ENCODE peak calls at places on chromosome 2, in ten cellular contexts. B is foreskin fibroblast, S is cardiac fibroblast, U is HL-60, O is heart left ventricle, D is lower lobe of right lung, I is tibial artery, N is coronary artery, C is heart right ventricle, J is body of pancreas. R is an unnamed sample.

GRCh38 chr2:47521666-47522285 is 118.8 kb downstream of the MSH2 start:
- DNase-seq in B (no peak), S (no peak), U (no peak), O (no peak), D (no peak), I (no peak), N (no peak), C (no peak), J (no peak), R (no peak)

GRCh38 chr2:43484323-43484930 is 111.4 kb downstream of the THADA start:
- DNase-seq in B (peak), S (peak), U (peak), O (no peak), D (no peak), I (no peak), N (no peak), C (peak), J (no peak), R (no peak)

GRCh38 chr2:180012523-180012922 is 5.4 kb upstream of the CWC22 start:
- DNase-seq in B (peak), S (peak), U (peak), O (no peak), D (no peak), I (no peak), N (no peak), C (no peak), J (no peak), R (no peak)

GRCh38 chr2:154697422-154698237 is 865 bp upstream of the KCNJ3 start:
- DNase-seq in B (no peak), S (no peak), U (no peak), O (no peak), D (no peak), I (peak), N (no peak), C (no peak), J (peak), R (peak)

GRCh38 chr2:143525536-143525935 is 396.3 kb downstream of the ARHGAP15 start:
- DNase-seq in B (no peak), S (peak), U (no peak), O (no peak), D (no peak), I (no peak), N (no peak), C (no peak), J (no peak), R (no peak)

GRCh38 chr2:162609798-162610197 is 228.8 kb downstream of the KCNH7 start:
- DNase-seq in B (no peak), S (no peak), U (no peak), O (no peak), D (no peak), I (no peak), N (no peak), C (no peak), J (no peak), R (no peak)

GRCh38 chr2:197315371-197315770 is 4.8 kb upstream of the ANKRD44 start:
- DNase-seq in B (no peak), S (no peak), U (no peak), O (no peak), D (no peak), I (no peak), N (no peak), C (no peak), J (no peak), R (no peak)

GRCh38 chr2:214103199-214104001 is 307.5 kb upstream of the VWC2L start:
- DNase-seq in B (peak), S (no peak), U (no peak), O (no peak), D (no peak), I (no peak), N (no peak), C (no peak), J (peak), R (no peak)

GRCh38 chr2:85843543-85843942 is 45.2 kb downstream of the ST3GAL5 start:
- DNase-seq in B (no peak), S (no peak), U (peak), O (no peak), D (no peak), I (no peak), N (no peak), C (no peak), J (no peak), R (no peak)

GRCh38 chr2:149732001-149732685 is 144.6 kb upstream of the MMADHC start:
- DNase-seq in B (peak), S (peak), U (no peak), O (peak), D (no peak), I (no peak), N (no peak), C (peak), J (no peak), R (no peak)

GRCh38 chr2:20868377-20868776 is 45.5 kb upstream of the LDAH start:
- DNase-seq in B (no peak), S (no peak), U (no peak), O (no peak), D (no peak), I (no peak), N (no peak), C (no peak), J (no peak), R (peak)

GRCh38 chr2:71700041-71700879 is 246.9 kb downstream of the DYSF start:
- DNase-seq in B (no peak), S (no peak), U (no peak), O (no peak), D (no peak), I (peak), N (peak), C (no peak), J (no peak), R (no peak)

GRCh38 chr2:101374821-101375561 is 12.3 kb downstream of the CREG2 start:
- DNase-seq in B (no peak), S (no peak), U (no peak), O (no peak), D (no peak), I (no peak), N (no peak), C (no peak), J (no peak), R (no peak)

GRCh38 chr2:222866358-222866960 is 5.6 kb downstream of the ACSL3 start:
- DNase-seq in B (no peak), S (no peak), U (no peak), O (peak), D (no peak), I (no peak), N (no peak), C (peak), J (no peak), R (no peak)

GRCh38 chr2:100902833-100903405 is 83.0 kb downstream of the NPAS2 start:
- DNase-seq in B (peak), S (peak), U (no peak), O (peak), D (no peak), I (no peak), N (no peak), C (no peak), J (no peak), R (no peak)

GRCh38 chr2:12844511-12844910 is 127.8 kb downstream of the TRIB2 start:
- DNase-seq in B (no peak), S (peak), U (no peak), O (peak), D (no peak), I (no peak), N (no peak), C (peak), J (no peak), R (no peak)

GRCh38 chr2:190767821-190768220 is 112.8 kb upstream of the GLS start:
- DNase-seq in B (no peak), S (no peak), U (no peak), O (no peak), D (no peak), I (no peak), N (no peak), C (no peak), J (no peak), R (no peak)

GRCh38 chr2:210540471-210541257 is 15.7 kb upstream of the CPS1 start:
- DNase-seq in B (peak), S (no peak), U (no peak), O (no peak), D (no peak), I (no peak), N (no peak), C (no peak), J (no peak), R (no peak)

GRCh38 chr2:198162276-198162675 is 357.9 kb downstream of the PLCL1 start:
- DNase-seq in B (no peak), S (no peak), U (no peak), O (no peak), D (no peak), I (no peak), N (no peak), C (no peak), J (no peak), R (no peak)

GRCh38 chr2:9813312-9814128 is 29.8 kb upstream of the TAF1B start:
- DNase-seq in B (no peak), S (peak), U (peak), O (peak), D (peak), I (peak), N (peak), C (peak), J (peak), R (peak)

GRCh38 chr2:171836151-171836910 is 57.7 kb downstream of the SLC25A12 start:
- DNase-seq in B (peak), S (no peak), U (no peak), O (no peak), D (no peak), I (no peak), N (no peak), C (no peak), J (no peak), R (no peak)

GRCh38 chr2:38549851-38550250 is 52.9 kb downstream of the HNRNPLL start:
- DNase-seq in B (no peak), S (no peak), U (no peak), O (no peak), D (no peak), I (no peak), N (no peak), C (no peak), J (no peak), R (no peak)

GRCh38 chr2:27714851-27715291 is 51.2 kb downstream of the SLC4A1AP start:
- DNase-seq in B (no peak), S (no peak), U (no peak), O (no peak), D (no peak), I (no peak), N (no peak), C (no peak), J (no peak), R (no peak)

GRCh38 chr2:180927030-180927686 is 53.2 kb upstream of the UBE2E3 start:
- DNase-seq in B (no peak), S (no peak), U (no peak), O (no peak), D (no peak), I (no peak), N (no peak), C (no peak), J (no peak), R (no peak)

GRCh38 chr2:102848366-102848839 is 86.6 kb downstream of the TMEM182 start:
- DNase-seq in B (no peak), S (peak), U (peak), O (peak), D (peak), I (peak), N (no peak), C (peak), J (peak), R (peak)

GRCh38 chr2:224689539-224689938 is 26.6 kb downstream of the CCDC195 start:
- DNase-seq in B (no peak), S (no peak), U (no peak), O (no peak), D (no peak), I (no peak), N (no peak), C (no peak), J (no peak), R (no peak)

GRCh38 chr2:105935048-105935447 is 190.3 kb downstream of the NCK2 start:
- DNase-seq in B (no peak), S (no peak), U (no peak), O (no peak), D (no peak), I (no peak), N (no peak), C (no peak), J (no peak), R (no peak)

GRCh38 chr2:235300368-235301201 is 193.3 kb upstream of the AGAP1 start:
- DNase-seq in B (no peak), S (peak), U (no peak), O (no peak), D (peak), I (no peak), N (no peak), C (no peak), J (peak), R (no peak)

GRCh38 chr2:8986327-8986976 is 17.0 kb downstream of the MBOAT2 start:
- DNase-seq in B (no peak), S (no peak), U (no peak), O (no peak), D (no peak), I (no peak), N (no peak), C (no peak), J (no peak), R (no peak)

GRCh38 chr2:176109226-176109954 is 2.3 kb downstream of the HOXD11 start:
- DNase-seq in B (no peak), S (no peak), U (no peak), O (no peak), D (no peak), I (no peak), N (no peak), C (no peak), J (no peak), R (no peak)

GRCh38 chr2:55364189-55365055 is 55.2 kb downstream of the CCDC88A start:
- DNase-seq in B (peak), S (peak), U (peak), O (no peak), D (no peak), I (peak), N (no peak), C (peak), J (peak), R (no peak)

GRCh38 chr2:65057391-65058052 is 1.3 kb downstream of the CEP68 start:
- DNase-seq in B (no peak), S (peak), U (no peak), O (no peak), D (no peak), I (no peak), N (no peak), C (no peak), J (no peak), R (peak)

GRCh38 chr2:20065885-20066602 is 14.6 kb upstream of the LAPTM4A start:
- DNase-seq in B (peak), S (peak), U (no peak), O (peak), D (no peak), I (no peak), N (no peak), C (peak), J (peak), R (no peak)

GRCh38 chr2:65557616-65558573 is 125.5 kb upstream of the SPRED2 start:
- DNase-seq in B (no peak), S (no peak), U (no peak), O (no peak), D (no peak), I (peak), N (no peak), C (no peak), J (no peak), R (no peak)

GRCh38 chr2:57937456-57937855 is 109.2 kb upstream of the VRK2 start:
- DNase-seq in B (no peak), S (no peak), U (no peak), O (no peak), D (no peak), I (no peak), N (no peak), C (no peak), J (no peak), R (no peak)

GRCh38 chr2:7653617-7654016 is 736.4 kb downstream of the RNF144A start:
- DNase-seq in B (no peak), S (no peak), U (no peak), O (no peak), D (no peak), I (no peak), N (no peak), C (no peak), J (no peak), R (no peak)

GRCh38 chr2:203605302-203605701 is 70.2 kb upstream of the RAPH1 start:
- DNase-seq in B (no peak), S (peak), U (no peak), O (no peak), D (no peak), I (no peak), N (no peak), C (no peak), J (no peak), R (no peak)

GRCh38 chr2:53475766-53476165 is 291.8 kb upstream of the CHAC2 start:
- DNase-seq in B (no peak), S (no peak), U (no peak), O (no peak), D (no peak), I (no peak), N (no peak), C (no peak), J (no peak), R (no peak)

GRCh38 chr2:21035974-21036707 is 7.7 kb downstream of the APOB start:
- DNase-seq in B (no peak), S (no peak), U (no peak), O (no peak), D (no peak), I (no peak), N (peak), C (no peak), J (no peak), R (no peak)

GRCh38 chr2:80258793-80259192 is 45.8 kb downstream of the LRRTM1 start:
- DNase-seq in B (no peak), S (no peak), U (no peak), O (no peak), D (no peak), I (no peak), N (no peak), C (no peak), J (no peak), R (no peak)

GRCh38 chr2:80259292-80259691 is 45.3 kb downstream of the LRRTM1 start:
- DNase-seq in B (no peak), S (no peak), U (no peak), O (no peak), D (no peak), I (no peak), N (no peak), C (no peak), J (no peak), R (no peak)

GRCh38 chr2:80252294-80252986 is 52.1 kb downstream of the LRRTM1 start:
- DNase-seq in B (no peak), S (no peak), U (no peak), O (no peak), D (no peak), I (no peak), N (no peak), C (no peak), J (no peak), R (no peak)

GRCh38 chr2:80258321-80258720 is 46.2 kb downstream of the LRRTM1 start:
- DNase-seq in B (no peak), S (no peak), U (no peak), O (no peak), D (no peak), I (no peak), N (no peak), C (no peak), J (no peak), R (no peak)

DNA sequence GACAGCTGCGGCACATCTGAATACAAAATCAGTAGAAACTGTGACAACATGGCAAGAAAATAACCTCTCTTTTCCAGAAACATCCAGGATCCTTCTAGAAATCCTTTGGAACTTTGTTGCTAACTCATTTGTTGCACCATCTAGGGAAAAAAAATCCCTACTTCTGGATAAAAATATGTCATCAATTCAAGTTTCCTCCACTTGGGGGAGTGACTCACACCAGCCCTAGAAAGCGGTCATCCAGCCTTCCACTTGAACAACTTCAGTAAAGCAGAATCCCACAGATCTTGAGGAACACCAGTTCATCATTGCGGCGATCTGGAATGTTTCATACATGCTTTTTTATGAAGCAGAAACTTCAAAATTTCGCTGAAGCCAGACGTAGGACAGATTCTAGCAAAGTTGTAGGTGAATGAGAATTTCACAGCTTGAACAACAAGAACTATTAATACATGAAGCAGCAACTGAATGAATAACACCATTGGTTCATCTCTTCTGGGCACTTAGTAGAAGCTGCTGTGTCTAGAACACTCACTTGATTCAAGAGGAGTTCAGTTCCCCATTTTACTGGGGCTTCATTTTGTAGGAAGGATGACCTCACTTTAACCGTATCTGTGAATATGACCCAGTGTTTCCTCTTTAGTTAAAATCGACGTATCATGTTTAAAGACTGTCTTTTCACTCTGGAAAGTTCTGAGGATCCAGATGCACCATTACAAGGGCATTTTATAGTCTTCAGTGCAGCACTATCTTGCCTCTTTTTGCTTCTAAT is 48.0 kb downstream of the LRRTM1 start:
- DNase-seq in B (no peak), S (peak), U (no peak), O (no peak), D (no peak), I (no peak), N (no peak), C (no peak), J (no peak), R (no peak)
- TF ChIP-seq CTCF in B (peak), S (no peak), U (no peak), O (no peak), D (no peak), I (no peak), N (no peak), C (peak), J (peak), R (no peak)

DNA sequence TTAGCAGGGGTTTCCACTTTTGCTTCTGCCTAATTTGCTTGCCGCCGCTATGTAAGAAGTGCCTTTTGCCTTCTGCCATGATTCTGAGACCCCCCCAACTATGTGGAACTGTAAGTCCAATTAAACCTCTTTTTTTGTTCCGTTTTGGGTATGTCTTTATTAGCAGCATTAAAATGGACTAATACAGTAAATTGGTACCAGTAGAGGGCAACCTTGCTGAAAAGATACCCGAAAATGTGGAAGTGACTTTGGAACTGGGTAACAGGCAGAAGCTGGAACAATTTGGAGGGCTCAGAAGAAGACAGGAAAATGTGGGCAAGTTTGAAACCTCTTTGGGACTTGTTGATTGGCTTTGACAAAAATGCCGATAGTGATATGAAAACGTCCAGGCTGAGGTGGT is 216.1 kb upstream of the FSIP2 start:
- DNase-seq in B (no peak), S (no peak), U (no peak), O (no peak), D (no peak), I (no peak), N (no peak), C (no peak), J (no peak), R (no peak)
- TF ChIP-seq CTCF in B (no peak), S (no peak), U (no peak), O (no peak), D (no peak), I (no peak), N (no peak), C (no peak), J (no peak), R (no peak)

DNA sequence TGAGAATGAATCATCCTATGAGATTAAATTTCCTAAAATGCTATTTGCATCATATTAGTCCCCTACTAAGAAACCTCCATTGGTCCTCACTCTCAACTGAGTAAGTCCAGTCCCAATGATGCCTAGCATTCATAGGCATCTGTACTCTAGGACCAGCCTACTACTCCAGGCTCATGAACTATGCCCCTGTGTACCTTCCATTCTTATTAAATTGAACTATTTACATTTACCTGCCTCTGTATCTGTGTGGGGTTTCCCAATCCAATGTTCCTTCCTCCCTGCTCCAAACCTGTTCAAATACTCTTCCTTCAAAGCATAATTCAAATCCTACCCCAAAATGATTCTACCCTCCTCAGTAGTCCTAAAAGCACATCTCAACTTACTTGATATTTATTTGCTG is 3.8 kb downstream of the MEMO1 start:
- DNase-seq in B (no peak), S (no peak), U (no peak), O (no peak), D (no peak), I (no peak), N (no peak), C (no peak), J (no peak), R (no peak)
- TF ChIP-seq CTCF in B (no peak), S (no peak), U (no peak), O (no peak), D (no peak), I (no peak), N (no peak), C (no peak), J (no peak), R (no peak)

GRCh38 chr2:108417254-108417653 is 31.8 kb upstream of the GCC2 start:
- DNase-seq in B (no peak), S (no peak), U (no peak), O (no peak), D (no peak), I (no peak), N (no peak), C (no peak), J (no peak), R (no peak)
- TF ChIP-seq CTCF in B (no peak), S (no peak), U (no peak), O (no peak), D (peak), I (no peak), N (no peak), C (peak), J (peak), R (peak)

GRCh38 chr2:231611273-231612198 is 18.9 kb downstream of the TEX44 start:
- DNase-seq in B (peak), S (peak), U (peak), O (peak), D (no peak), I (peak), N (peak), C (peak), J (peak), R (no peak)
- TF ChIP-seq CTCF in B (peak), S (peak), U (no peak), O (no peak), D (no peak), I (peak), N (no peak), C (peak), J (peak), R (peak)

GRCh38 chr2:127526940-127527804 is 883 bp upstream of the IWS1 start:
- DNase-seq in B (no peak), S (no peak), U (no peak), O (no peak), D (no peak), I (no peak), N (no peak), C (no peak), J (no peak), R (no peak)
- TF ChIP-seq CTCF in B (no peak), S (peak), U (no peak), O (no peak), D (no peak), I (no peak), N (no peak), C (no peak), J (peak), R (no peak)

R was measured in GM13976.